ENCODE peak calls at places on chromosomes 16 and 17, in nine cellular contexts. One of them, this sample, is unnamed.
A peak's percentile ranks its signal among the peaks of the same experiment; 100 is the strongest.

GRCh38 chr17:10177921-10178788 is 20.3 kb downstream of the GAS7 start:
- DNase-seq in cardiac muscle cell: no peak
- DNase-seq in AG04450: no peak
- DNase-seq in PC-3: no peak
- DNase-seq in left ventricle myocardium inferior: no peak
- DNase-seq in thoracic aorta: no peak
- DNase-seq in tibial artery: no peak
- DNase-seq in GM23248: peak; percentile 96
- DNase-seq in tibial nerve: no peak
- DNase-seq in this sample: no peak

GRCh38 chr16:73058616-73059409 is 10.9 kb upstream of the ZFHX3 start:
- DNase-seq in cardiac muscle cell: peak; percentile 72
- DNase-seq in AG04450: no peak
- DNase-seq in PC-3: peak; percentile 37
- DNase-seq in left ventricle myocardium inferior: peak; percentile 39
- DNase-seq in thoracic aorta: no peak
- DNase-seq in tibial artery: peak; percentile 72
- DNase-seq in GM23248: peak; percentile 68
- DNase-seq in tibial nerve: no peak
- DNase-seq in this sample: peak; percentile 84

GRCh38 chr16:85975421-85976100 is 76.6 kb downstream of the IRF8 start:
- DNase-seq in cardiac muscle cell: no peak
- DNase-seq in AG04450: no peak
- DNase-seq in PC-3: no peak
- DNase-seq in left ventricle myocardium inferior: no peak
- DNase-seq in thoracic aorta: no peak
- DNase-seq in tibial artery: no peak
- DNase-seq in GM23248: no peak
- DNase-seq in tibial nerve: no peak
- DNase-seq in this sample: no peak

GRCh38 chr16:58500329-58501241 is 642 bp downstream of the NDRG4 start:
- DNase-seq in cardiac muscle cell: peak; percentile 37
- DNase-seq in AG04450: no peak
- DNase-seq in PC-3: no peak
- DNase-seq in left ventricle myocardium inferior: no peak
- DNase-seq in thoracic aorta: no peak
- DNase-seq in tibial artery: peak; percentile 50
- DNase-seq in GM23248: peak; percentile 20
- DNase-seq in tibial nerve: no peak
- DNase-seq in this sample: no peak

GRCh38 chr17:4256952-4257351 is 6.8 kb downstream of the ANKFY1 start:
- DNase-seq in cardiac muscle cell: no peak
- DNase-seq in AG04450: no peak
- DNase-seq in PC-3: peak; percentile 28
- DNase-seq in left ventricle myocardium inferior: no peak
- DNase-seq in thoracic aorta: no peak
- DNase-seq in tibial artery: no peak
- DNase-seq in GM23248: peak; percentile 42
- DNase-seq in tibial nerve: no peak
- DNase-seq in this sample: no peak

GRCh38 chr16:54986404-54986803 is 55.7 kb downstream of the IRX5 start:
- DNase-seq in cardiac muscle cell: no peak
- DNase-seq in AG04450: no peak
- DNase-seq in PC-3: no peak
- DNase-seq in left ventricle myocardium inferior: no peak
- DNase-seq in thoracic aorta: no peak
- DNase-seq in tibial artery: no peak
- DNase-seq in GM23248: no peak
- DNase-seq in tibial nerve: no peak
- DNase-seq in this sample: no peak

GRCh38 chr16:1429631-1430030 is 1.2 kb upstream of the PERCC1 start:
- DNase-seq in cardiac muscle cell: no peak
- DNase-seq in AG04450: no peak
- DNase-seq in PC-3: no peak
- DNase-seq in left ventricle myocardium inferior: no peak
- DNase-seq in thoracic aorta: no peak
- DNase-seq in tibial artery: no peak
- DNase-seq in GM23248: no peak
- DNase-seq in tibial nerve: no peak
- DNase-seq in this sample: no peak

GRCh38 chr17:76473541-76473985 is 6.2 kb downstream of the AANAT start:
- DNase-seq in cardiac muscle cell: peak; percentile 48
- DNase-seq in AG04450: no peak
- DNase-seq in PC-3: no peak
- DNase-seq in left ventricle myocardium inferior: no peak
- DNase-seq in thoracic aorta: no peak
- DNase-seq in tibial artery: no peak
- DNase-seq in GM23248: peak; percentile 34
- DNase-seq in tibial nerve: no peak
- DNase-seq in this sample: no peak

GRCh38 chr17:56867948-56868376 is 34.0 kb downstream of the DGKE start:
- DNase-seq in cardiac muscle cell: no peak
- DNase-seq in AG04450: peak; percentile 3
- DNase-seq in PC-3: no peak
- DNase-seq in left ventricle myocardium inferior: no peak
- DNase-seq in thoracic aorta: no peak
- DNase-seq in tibial artery: no peak
- DNase-seq in GM23248: peak; percentile 75
- DNase-seq in tibial nerve: no peak
- DNase-seq in this sample: no peak

GRCh38 chr17:40253565-40253964 is 34.1 kb upstream of the CDC6 start:
- DNase-seq in cardiac muscle cell: no peak
- DNase-seq in AG04450: no peak
- DNase-seq in PC-3: no peak
- DNase-seq in left ventricle myocardium inferior: no peak
- DNase-seq in thoracic aorta: no peak
- DNase-seq in tibial artery: no peak
- DNase-seq in GM23248: no peak
- DNase-seq in tibial nerve: no peak
- DNase-seq in this sample: no peak

GRCh38 chr17:68035131-68035522 is 408 bp upstream of the KPNA2 start:
- DNase-seq in cardiac muscle cell: peak; percentile 97
- DNase-seq in AG04450: no peak
- DNase-seq in PC-3: no peak
- DNase-seq in left ventricle myocardium inferior: peak; percentile 96
- DNase-seq in thoracic aorta: peak; percentile 77
- DNase-seq in tibial artery: peak; percentile 96
- DNase-seq in GM23248: peak; percentile 97
- DNase-seq in tibial nerve: peak; percentile 80
- DNase-seq in this sample: peak; percentile 96

DNA sequence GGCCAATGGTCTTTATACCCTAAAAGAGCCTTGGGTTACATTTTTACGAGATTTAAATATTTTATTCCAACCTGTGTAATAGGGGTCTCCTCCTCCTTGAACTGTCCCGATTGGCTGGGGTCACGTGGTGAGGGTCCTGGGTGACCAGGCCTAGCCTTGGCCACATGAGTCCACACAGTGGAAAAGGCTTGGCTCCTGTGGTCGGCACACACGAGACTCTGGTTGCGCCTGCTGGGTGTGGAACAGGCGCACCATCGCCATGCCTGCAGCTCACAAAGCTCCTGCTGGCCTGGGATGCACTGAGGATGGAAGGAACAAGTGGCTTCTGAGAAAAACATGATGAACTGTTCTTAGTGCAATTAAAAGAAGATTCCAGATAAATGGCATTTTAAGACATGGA is 103.9 kb upstream of the ZNF750 start:
- DNase-seq in cardiac muscle cell: no peak
- DNase-seq in AG04450: no peak
- DNase-seq in PC-3: no peak
- DNase-seq in left ventricle myocardium inferior: peak; percentile 5
- DNase-seq in thoracic aorta: no peak
- DNase-seq in tibial artery: peak; percentile 50
- DNase-seq in GM23248: no peak
- DNase-seq in tibial nerve: no peak
- DNase-seq in this sample: no peak
- H3K9me3 ChIP-seq in cardiac muscle cell: no peaks in the 10 kb centered on the region
- H3K9me3 ChIP-seq in AG04450: peaks cover 43% of the 10 kb centered on the region
- H3K9me3 ChIP-seq in PC-3: no peaks in the 10 kb centered on the region
- H3K9me3 ChIP-seq in left ventricle myocardium inferior: peaks cover 40% of the 10 kb centered on the region
- H3K9me3 ChIP-seq in thoracic aorta: peaks cover 21% of the 10 kb centered on the region
- H3K9me3 ChIP-seq in tibial artery: peaks cover 30% of the 10 kb centered on the region
- H3K9me3 ChIP-seq in GM23248: no peaks in the 10 kb centered on the region
- H3K9me3 ChIP-seq in tibial nerve: peaks cover 28% of the 10 kb centered on the region
- H3K9me3 ChIP-seq in this sample: peaks cover 26% of the 10 kb centered on the region

DNA sequence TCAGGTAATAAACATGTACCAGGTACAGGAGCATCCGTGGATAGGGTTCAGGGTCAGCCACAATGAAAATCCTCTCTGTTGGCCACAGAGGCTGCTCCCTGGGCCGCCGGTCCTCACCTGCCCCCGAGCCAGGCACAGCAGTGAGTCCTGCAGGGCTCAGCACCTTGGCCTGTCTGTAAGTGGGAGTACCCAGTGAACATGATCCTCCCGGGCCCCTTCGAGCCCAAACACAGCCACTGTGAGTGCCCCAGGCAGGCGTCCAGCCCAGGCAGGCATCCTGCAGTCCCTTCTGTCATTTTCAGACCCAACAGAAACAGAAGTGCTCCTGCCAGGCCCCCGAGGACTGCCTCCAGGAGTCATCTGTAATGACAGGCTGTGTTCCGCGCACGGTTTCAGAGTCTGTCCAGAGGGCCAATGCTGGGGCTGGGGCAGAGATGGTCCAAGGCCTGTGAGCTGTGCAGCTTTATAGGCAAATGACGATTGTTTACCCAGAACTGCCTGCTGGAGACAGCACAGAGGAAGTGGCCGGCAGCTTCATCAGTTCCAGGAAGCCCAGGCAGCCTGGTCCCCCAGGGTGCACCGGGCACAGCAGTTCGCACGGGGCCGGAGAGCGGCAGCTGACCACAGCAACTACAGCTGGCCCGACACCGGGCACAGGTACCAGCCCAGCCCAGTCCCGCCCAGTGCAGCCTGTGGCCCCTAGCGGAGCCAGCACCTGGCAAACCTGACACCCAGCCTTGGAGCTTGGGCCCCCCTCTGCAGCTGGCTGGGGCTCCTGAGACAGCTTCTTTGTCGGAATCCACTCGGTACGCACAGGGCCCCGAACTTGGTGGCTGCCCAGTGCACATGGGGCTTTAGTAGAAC is 13.2 kb downstream of the SLC7A5 start:
- DNase-seq in cardiac muscle cell: no peak
- DNase-seq in AG04450: no peak
- DNase-seq in PC-3: peak; percentile 80
- DNase-seq in left ventricle myocardium inferior: peak; percentile 60
- DNase-seq in thoracic aorta: no peak
- DNase-seq in tibial artery: peak; percentile 83
- DNase-seq in GM23248: no peak
- DNase-seq in tibial nerve: peak; percentile 34
- DNase-seq in this sample: peak; percentile 84
- H3K4me3 ChIP-seq in cardiac muscle cell: no peak overlapping the region
- H3K4me3 ChIP-seq in AG04450: no peak overlapping the region
- H3K4me3 ChIP-seq in PC-3: no peak overlapping the region
- H3K4me3 ChIP-seq in left ventricle myocardium inferior: no peak overlapping the region
- H3K4me3 ChIP-seq in thoracic aorta: peak overlapping the region; percentile 35
- H3K4me3 ChIP-seq in tibial artery: no peak overlapping the region
- H3K4me3 ChIP-seq in GM23248: no peak overlapping the region
- H3K4me3 ChIP-seq in tibial nerve: peak overlapping the region; percentile 27
- H3K4me3 ChIP-seq in this sample: peak overlapping the region; percentile 13

GRCh38 chr17:22694362-22695227 is 1002.3 kb downstream of the KCNJ18 start:
- DNase-seq in cardiac muscle cell: no peak
- DNase-seq in AG04450: no peak
- DNase-seq in PC-3: no peak
- DNase-seq in left ventricle myocardium inferior: no peak
- DNase-seq in thoracic aorta: no peak
- DNase-seq in tibial artery: no peak
- DNase-seq in GM23248: no peak
- DNase-seq in tibial nerve: no peak
- DNase-seq in this sample: no peak

GRCh38 chr17:22695228-22695619 is 1002.9 kb downstream of the KCNJ18 start:
- DNase-seq in cardiac muscle cell: no peak
- DNase-seq in AG04450: no peak
- DNase-seq in PC-3: no peak
- DNase-seq in left ventricle myocardium inferior: no peak
- DNase-seq in thoracic aorta: no peak
- DNase-seq in tibial artery: no peak
- DNase-seq in GM23248: no peak
- DNase-seq in tibial nerve: no peak
- DNase-seq in this sample: no peak

GRCh38 chr17:22692801-22693171 is 1000.5 kb downstream of the KCNJ18 start:
- DNase-seq in cardiac muscle cell: no peak
- DNase-seq in AG04450: no peak
- DNase-seq in PC-3: no peak
- DNase-seq in left ventricle myocardium inferior: no peak
- DNase-seq in thoracic aorta: no peak
- DNase-seq in tibial artery: no peak
- DNase-seq in GM23248: no peak
- DNase-seq in tibial nerve: no peak
- DNase-seq in this sample: no peak

DNA sequence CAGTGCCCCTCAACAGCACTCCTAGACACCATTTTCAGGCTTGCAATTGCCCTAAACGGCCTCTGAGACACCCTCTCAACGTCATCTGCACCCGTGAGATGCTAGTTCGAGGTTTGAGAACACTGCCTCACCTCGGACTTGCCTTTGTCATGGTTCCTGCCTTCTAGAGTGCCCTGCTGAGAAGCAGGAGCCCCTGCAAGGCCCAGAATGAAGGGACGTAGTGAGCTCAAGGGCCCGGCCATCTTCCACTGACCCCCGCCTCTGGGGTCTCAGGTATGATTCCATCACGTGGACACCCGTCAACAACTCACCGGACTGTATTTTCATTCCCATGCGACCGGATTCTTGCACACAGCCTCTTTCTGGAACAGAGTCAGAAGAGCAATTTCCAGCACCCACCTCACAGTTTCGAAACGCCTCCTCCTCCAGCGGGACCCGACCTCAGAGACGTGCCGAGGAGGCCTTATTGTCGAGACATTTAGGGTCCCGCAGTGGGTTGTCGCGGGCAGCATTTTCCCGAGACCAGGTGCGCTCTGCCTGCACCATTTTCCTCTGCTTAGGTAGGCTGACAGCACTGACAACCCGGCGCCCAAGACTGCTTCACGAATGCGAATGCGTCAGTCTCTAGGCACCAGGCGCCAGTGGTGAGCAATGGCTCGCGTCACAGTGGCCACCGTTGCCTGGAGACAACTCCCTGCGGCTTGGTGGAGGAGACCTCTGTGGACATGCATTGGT is 999.9 kb downstream of the KCNJ18 start:
- DNase-seq in cardiac muscle cell: no peak
- DNase-seq in AG04450: no peak
- DNase-seq in PC-3: no peak
- DNase-seq in left ventricle myocardium inferior: no peak
- DNase-seq in thoracic aorta: no peak
- DNase-seq in tibial artery: peak; percentile 48
- DNase-seq in GM23248: no peak
- DNase-seq in tibial nerve: no peak
- DNase-seq in this sample: no peak
- H3K9me3 ChIP-seq in cardiac muscle cell: no peaks in the 10 kb centered on the region
- H3K9me3 ChIP-seq in AG04450: peaks cover 38% of the 10 kb centered on the region
- H3K9me3 ChIP-seq in PC-3: peaks cover 14% of the 10 kb centered on the region
- H3K9me3 ChIP-seq in left ventricle myocardium inferior: peaks cover 7% of the 10 kb centered on the region
- H3K9me3 ChIP-seq in thoracic aorta: no peaks in the 10 kb centered on the region
- H3K9me3 ChIP-seq in tibial artery: peaks cover 5% of the 10 kb centered on the region
- H3K9me3 ChIP-seq in GM23248: no peaks in the 10 kb centered on the region
- H3K9me3 ChIP-seq in tibial nerve: no peaks in the 10 kb centered on the region
- H3K9me3 ChIP-seq in this sample: peaks cover 53% of the 10 kb centered on the region

DNA sequence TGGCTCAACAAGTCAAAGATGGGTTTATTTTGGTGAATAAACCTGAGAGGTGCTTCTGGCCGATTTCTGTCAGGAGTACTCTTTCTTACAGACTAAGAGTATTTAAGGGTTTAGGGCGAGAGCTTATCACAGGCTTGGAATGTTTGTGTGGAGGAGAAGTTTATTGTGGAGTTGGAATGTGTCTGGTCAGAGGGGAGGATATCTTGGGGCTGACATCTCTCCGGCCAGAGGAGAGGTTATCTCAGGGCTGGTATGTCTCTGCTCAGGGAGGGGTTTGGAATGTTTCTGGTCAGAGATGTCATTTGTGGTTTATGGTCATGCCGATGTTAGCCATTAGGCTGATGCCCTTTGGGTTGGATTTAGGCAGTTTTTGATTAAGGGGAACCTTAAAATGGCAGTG is 236.4 kb upstream of the EEF2KMT start:
- DNase-seq in cardiac muscle cell: no peak
- DNase-seq in AG04450: no peak
- DNase-seq in PC-3: no peak
- DNase-seq in left ventricle myocardium inferior: no peak
- DNase-seq in thoracic aorta: no peak
- DNase-seq in tibial artery: no peak
- DNase-seq in GM23248: no peak
- DNase-seq in tibial nerve: no peak
- DNase-seq in this sample: no peak
- H3K4me3 ChIP-seq in cardiac muscle cell: no peak overlapping the region
- H3K4me3 ChIP-seq in AG04450: no peak overlapping the region
- H3K4me3 ChIP-seq in PC-3: no peak overlapping the region
- H3K4me3 ChIP-seq in left ventricle myocardium inferior: no peak overlapping the region
- H3K4me3 ChIP-seq in thoracic aorta: no peak overlapping the region
- H3K4me3 ChIP-seq in tibial artery: no peak overlapping the region
- H3K4me3 ChIP-seq in GM23248: no peak overlapping the region
- H3K4me3 ChIP-seq in tibial nerve: no peak overlapping the region
- H3K4me3 ChIP-seq in this sample: no peak overlapping the region

This sample was measured in left lung.